ENCODE peak calls at places on chromosomes 11 and 22, in five cellular contexts. O, G, P, C and U are unnamed samples.

GRCh38 chr11:73314121-73314948 is 6.3 kb downstream of the ARHGEF17 start:
- DNase-seq in O (peak; percentile 12), G (no peak), P (peak; percentile 67), C (no peak), U (no peak)

GRCh38 chr11:114036156-114036811 is 23.2 kb upstream of the ZBTB16 start:
- DNase-seq in O (peak; percentile 88), G (peak; percentile 68), P (peak; percentile 95), C (peak; percentile 90), U (peak; percentile 92)

GRCh38 chr11:61023086-61024035 is 51.9 kb downstream of the CD6 start:
- DNase-seq in O (peak; percentile 25), G (no peak), P (peak; percentile 45), C (no peak), U (peak; percentile 69)

GRCh38 chr11:35289821-35290220 is 129.5 kb downstream of the SLC1A2 start:
- DNase-seq in O (no peak), G (no peak), P (no peak), C (no peak), U (no peak)

GRCh38 chr11:71263391-71263790 is 11.0 kb upstream of the SHANK2 start:
- DNase-seq in O (no peak), G (no peak), P (no peak), C (no peak), U (no peak)

GRCh38 chr11:63882555-63883242 is 34.3 kb downstream of the RCOR2 start:
- DNase-seq in O (no peak), G (no peak), P (no peak), C (peak; percentile 79), U (no peak)

GRCh38 chr11:129143335-129143734 is 48.8 kb downstream of the ARHGAP32 start:
- DNase-seq in O (peak; percentile 81), G (peak; percentile 53), P (peak; percentile 88), C (no peak), U (peak; percentile 81)

GRCh38 chr11:62033191-62034044 is 66.0 kb upstream of the FTH1 start:
- DNase-seq in O (no peak), G (no peak), P (no peak), C (no peak), U (no peak)

GRCh38 chr22:43923191-43923590 is 414 bp upstream of the PNPLA3 start:
- DNase-seq in O (no peak), G (no peak), P (no peak), C (no peak), U (no peak)

GRCh38 chr22:24515025-24515338 is 19.9 kb downstream of the UPB1 start:
- DNase-seq in O (no peak), G (no peak), P (no peak), C (no peak), U (no peak)

GRCh38 chr22:24518228-24518627 is 23.1 kb downstream of the UPB1 start:
- DNase-seq in O (no peak), G (no peak), P (no peak), C (no peak), U (no peak)

GRCh38 chr22:24517446-24517845 is 22.3 kb downstream of the UPB1 start:
- DNase-seq in O (no peak), G (no peak), P (no peak), C (no peak), U (no peak)

GRCh38 chr22:24514241-24515024 is 19.3 kb downstream of the UPB1 start:
- DNase-seq in O (peak; percentile 25), G (no peak), P (no peak), C (no peak), U (peak; percentile 40)

DNA sequence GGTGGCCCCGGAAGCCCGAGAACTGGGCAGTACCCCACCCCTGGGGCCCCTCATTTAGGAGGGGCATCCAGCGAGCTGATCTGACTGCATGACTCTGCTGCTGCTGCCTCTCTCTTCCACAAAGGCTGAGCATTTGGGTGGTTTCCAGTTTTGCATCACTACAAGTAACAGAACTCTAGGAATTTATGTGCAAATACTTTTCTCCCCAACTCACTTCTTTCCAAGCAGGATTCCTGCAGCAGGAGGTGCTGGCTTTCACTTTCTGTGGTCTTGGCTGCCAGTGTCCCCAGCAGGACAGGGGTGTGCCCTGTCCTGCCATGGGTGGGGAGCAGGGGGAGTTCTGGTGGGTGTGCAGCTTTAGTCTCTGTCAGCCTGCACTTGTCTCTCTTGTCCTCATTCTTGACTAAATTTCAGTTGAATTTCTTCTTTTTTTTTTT is 21.2 kb downstream of the UPB1 start:
- DNase-seq in O (no peak), G (no peak), P (no peak), C (no peak), U (no peak)
- TF ChIP-seq CTCF in O (no peak), G (no peak), P (no peak), C (peak; percentile 15), U (no peak)

DNA sequence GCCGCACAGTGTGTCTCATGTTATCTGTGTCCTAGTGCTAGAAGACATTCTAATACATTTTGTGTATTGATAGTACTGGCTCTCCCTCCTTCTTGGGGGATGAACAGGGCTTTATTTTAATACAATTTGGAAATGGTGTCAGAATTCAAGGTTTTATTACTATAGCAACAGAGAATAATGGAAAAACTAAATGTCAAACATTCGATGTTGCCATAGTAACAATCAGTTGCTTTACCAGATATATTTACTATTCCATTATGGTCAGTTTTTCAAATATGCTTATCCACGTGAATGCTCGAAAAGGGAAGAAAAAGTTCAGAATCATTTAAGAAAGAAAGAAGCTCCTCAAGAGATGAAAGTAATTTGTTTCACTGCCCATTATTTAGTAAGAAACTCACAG is 8.6 kb upstream of the MSANTD4 start:
- DNase-seq in O (no peak), G (no peak), P (no peak), C (no peak), U (no peak)
- TF ChIP-seq EP300 in O (no peak), G (no peak), P (no peak), C (no peak), U (no peak)

GRCh38 chr22:33793464-33793863 is 126.8 kb downstream of the LARGE1 start:
- DNase-seq in O (no peak), G (no peak), P (no peak), C (no peak), U (no peak)
- H3K4me1 ChIP-seq in O (peaks cover 11% of the 10 kb centered on the region), G (no peaks in the 10 kb centered on the region), P (no peaks in the 10 kb centered on the region), C (no peaks in the 10 kb centered on the region), U (peaks cover 16% of the 10 kb centered on the region)

DNA sequence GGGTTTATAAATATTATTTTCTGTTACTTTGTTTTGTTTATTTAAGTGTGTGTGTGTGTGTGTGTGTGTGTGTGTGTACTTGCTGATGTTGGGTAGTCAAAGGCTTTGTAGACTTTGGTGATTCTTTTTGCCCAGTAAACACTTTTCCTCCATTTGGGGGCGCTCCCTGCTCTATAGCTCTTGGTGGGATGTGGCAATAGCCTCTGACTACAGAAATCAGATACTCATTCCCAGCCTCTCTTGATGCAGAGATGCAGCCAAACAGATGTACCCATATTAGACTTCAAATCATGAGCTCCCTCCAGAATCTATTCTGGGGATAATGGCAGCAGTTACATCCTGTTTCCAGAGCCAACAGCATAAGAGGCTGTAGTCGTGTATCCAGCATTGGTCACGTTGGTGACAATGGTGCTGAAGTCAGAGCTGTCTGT is 33.4 kb upstream of the APOL5 start:
- DNase-seq in O (no peak), G (no peak), P (no peak), C (no peak), U (no peak)
- TF ChIP-seq CTCF in O (no peak), G (no peak), P (no peak), C (no peak), U (no peak)

GRCh38 chr11:118283311-118283636 is 19.2 kb upstream of the MPZL2 start:
- DNase-seq in O (no peak), G (no peak), P (no peak), C (no peak), U (no peak)
- TF ChIP-seq EP300 in O (no peak), G (no peak), P (no peak), C (no peak), U (no peak)

GRCh38 chr11:26905368-26905767 is 88.5 kb upstream of the FIBIN start:
- DNase-seq in O (no peak), G (no peak), P (no peak), C (peak; percentile 2), U (no peak)

GRCh38 chr11:26910192-26910591 is 83.7 kb upstream of the FIBIN start:
- DNase-seq in O (no peak), G (no peak), P (no peak), C (no peak), U (no peak)

GRCh38 chr11:26904114-26904513 is 89.8 kb upstream of the FIBIN start:
- DNase-seq in O (no peak), G (no peak), P (no peak), C (no peak), U (no peak)

GRCh38 chr11:26904801-26905200 is 89.1 kb upstream of the FIBIN start:
- DNase-seq in O (no peak), G (no peak), P (no peak), C (no peak), U (no peak)

DNA sequence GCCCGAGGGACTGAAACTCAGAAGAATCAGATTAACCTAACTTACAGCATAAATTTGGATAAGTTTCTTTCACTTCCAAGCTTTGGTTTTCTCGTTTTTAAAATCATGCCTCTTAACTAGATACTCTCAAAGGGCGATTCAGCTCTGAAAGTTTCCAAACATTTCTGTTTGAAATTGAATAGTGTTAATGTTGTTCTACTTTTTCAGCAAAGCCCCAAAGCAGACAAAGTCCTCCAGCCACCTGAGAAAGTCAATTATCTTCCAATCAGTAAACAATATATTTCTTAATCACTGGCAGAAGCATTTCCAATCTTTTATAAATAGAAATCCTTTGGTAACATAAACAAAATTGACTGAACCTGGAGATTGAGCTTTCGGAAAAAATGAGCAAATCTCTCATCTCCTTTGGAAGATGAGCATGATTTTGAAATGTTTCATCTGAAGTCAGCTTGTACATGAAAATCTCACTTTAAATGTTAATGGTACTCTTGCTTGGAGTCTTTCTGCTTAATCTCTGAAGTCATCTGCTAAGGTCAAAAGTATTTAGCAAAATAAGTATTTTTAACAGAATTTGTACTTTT is 84.4 kb upstream of the FIBIN start:
- DNase-seq in O (no peak), G (no peak), P (no peak), C (no peak), U (no peak)
- H3K4me1 ChIP-seq in O (peaks cover under 1% of the 10 kb centered on the region), G (no peaks in the 10 kb centered on the region), P (no peaks in the 10 kb centered on the region), C (peaks cover 8% of the 10 kb centered on the region), U (peaks cover 11% of the 10 kb centered on the region)

GRCh38 chr11:27204527-27204926 is 158.5 kb downstream of the CCDC34 start:
- DNase-seq in O (peak; percentile 56), G (no peak), P (no peak), C (no peak), U (no peak)
- TF ChIP-seq CTCF in O (peak; percentile 47), G (no peak), P (no peak), C (peak; percentile 50), U (no peak)